ENCODE peak calls at places on chromosome 5, in six cellular contexts. U is mesenchymal stem cell; V is HL-60; O is stimulated activated CD4-positive, alpha-beta T cell treated with anti-CD3 and anti-CD28 coated beads, Interleukin-15, amount 100 ng/mL, for 48 hours; E is caudate nucleus; X is naive thymus-derived CD8-positive, alpha-beta T cell. D is an unnamed sample.

GRCh38 chr5:65646938-65647337 is 22.1 kb downstream of the SHLD3 start:
- DNase-seq in X (no peak), E (no peak), O (no peak), V (no peak), U (no peak), D (no peak)

GRCh38 chr5:154630410-154630809 is 124.8 kb upstream of the LARP1 start:
- DNase-seq in O (no peak), V (no peak), U (no peak), X (no peak), E (no peak), D (no peak)

GRCh38 chr5:79513519-79514390 is at the start of gene HOMER1:
- DNase-seq in U (peak; percentile 83), E (peak; percentile 78), V (peak; percentile 22), X (peak; percentile 63), O (peak; percentile 54), D (peak; percentile 72)

GRCh38 chr5:35197351-35197750 is 32.9 kb downstream of the PRLR start:
- DNase-seq in V (no peak), E (no peak), O (no peak), U (no peak), X (no peak), D (no peak)

GRCh38 chr5:138950411-138951011 is 75.4 kb upstream of the LRRTM2 start:
- DNase-seq in U (no peak), E (peak; percentile 74), O (no peak), V (no peak), X (no peak), D (no peak)

GRCh38 chr5:638501-639252 is 26.5 kb downstream of the CEP72 start:
- DNase-seq in V (no peak), X (no peak), E (no peak), O (no peak), U (no peak), D (no peak)

GRCh38 chr5:140595538-140595937 is 30.9 kb downstream of the SLC35A4 start:
- DNase-seq in O (no peak), E (no peak), X (no peak), U (no peak), V (peak; percentile 97), D (no peak)

GRCh38 chr5:33997331-33997983 is 10.4 kb downstream of the AMACR start:
- DNase-seq in V (peak; percentile 93), U (peak; percentile 67), E (no peak), O (no peak), X (peak; percentile 5), D (peak; percentile 31)

GRCh38 chr5:150625164-150625535 is 15.3 kb upstream of the SYNPO start:
- DNase-seq in E (no peak), X (no peak), O (no peak), U (no peak), V (no peak), D (no peak)

GRCh38 chr5:74122175-74122574 is 496.2 kb downstream of the ARHGEF28 start:
- DNase-seq in O (no peak), U (no peak), X (no peak), V (no peak), E (no peak), D (no peak)

D was measured in effector memory CD8-positive, alpha-beta T cell.